ENCODE peak calls at places on chromosomes 4 and X, in five cellular contexts. K, N, P, H and A are unnamed samples.

GRCh38 chr4:158819942-158820786 is 51.3 kb downstream of the FNIP2 start:
- DNase-seq in P (no peak), K (no peak), H (no peak), N (no peak), A (no peak)

GRCh38 chr4:160406426-160406825 is 1303.5 kb downstream of the RAPGEF2 start:
- DNase-seq in P (no peak), K (no peak), N (no peak), H (no peak), A (no peak)

GRCh38 chr4:100208459-100208858 is 18.2 kb upstream of the DDIT4L start:
- DNase-seq in P (no peak), K (peak; percentile 38), N (no peak), H (no peak), A (no peak)

GRCh38 chr4:169314906-169315305 is 44.1 kb upstream of the SH3RF1 start:
- DNase-seq in N (no peak), H (no peak), K (peak; percentile 68), P (no peak), A (peak; percentile 15)

GRCh38 chrX:368811-369562 is 17.7 kb downstream of the PPP2R3B start:
- DNase-seq in K (no peak), N (no peak), P (no peak), H (no peak), A (no peak)

GRCh38 chr4:1400861-1401408 is 5.3 kb downstream of the NKX1-1 start:
- DNase-seq in P (no peak), N (no peak), K (no peak), H (no peak), A (no peak)

GRCh38 chr4:118173126-118173525 is 138.8 kb downstream of the NDST3 start:
- DNase-seq in N (no peak), K (peak; percentile 11), P (no peak), H (no peak), A (no peak)

GRCh38 chr4:23266401-23266800 is 573.7 kb downstream of the GBA3 start:
- DNase-seq in N (no peak), P (no peak), K (no peak), H (no peak), A (no peak)

GRCh38 chrX:69161786-69162349 is 3.4 kb downstream of the PJA1 start:
- DNase-seq in P (no peak), K (no peak), H (no peak), N (no peak), A (no peak)

GRCh38 chrX:63434665-63435064 is 83.5 kb upstream of the SPIN4 start:
- DNase-seq in H (no peak), P (no peak), K (peak; percentile 23), N (no peak), A (no peak)

GRCh38 chrX:9311411-9312160 is 153.3 kb upstream of the TBL1X start:
- DNase-seq in K (no peak), H (no peak), N (no peak), P (no peak), A (no peak)

GRCh38 chr4:153186046-153186728 is 18.1 kb upstream of the TRIM2 start:
- DNase-seq in P (no peak), K (no peak), H (no peak), N (no peak), A (no peak)

GRCh38 chrX:40552768-40553167 is 28.0 kb upstream of the ATP6AP2 start:
- DNase-seq in N (no peak), H (no peak), K (peak; percentile 6), P (no peak), A (no peak)

GRCh38 chr4:184473515-184474260 is 662 bp downstream of the IRF2 start:
- DNase-seq in N (peak; percentile 38), K (peak; percentile 37), P (no peak), H (no peak), A (no peak)

GRCh38 chrX:153476628-153477027 is 6.3 kb upstream of the HAUS7 start:
- DNase-seq in N (no peak), H (no peak), K (peak; percentile 56), P (no peak), A (no peak)

GRCh38 chr4:128573781-128574508 is 235.6 kb upstream of the JADE1 start:
- DNase-seq in N (no peak), H (no peak), K (peak; percentile 83), P (peak; percentile 24), A (peak; percentile 4)

GRCh38 chr4:119103263-119103662 is 32.4 kb upstream of the MYOZ2 start:
- DNase-seq in P (peak; percentile 89), H (no peak), N (no peak), K (peak; percentile 98), A (no peak)

GRCh38 chrX:17674611-17675010 is 62.7 kb upstream of the SCML1 start:
- DNase-seq in H (no peak), N (no peak), K (peak; percentile 43), P (no peak), A (no peak)

GRCh38 chr4:32148120-32148666 is 1428.0 kb downstream of the PCDH7 start:
- DNase-seq in N (no peak), P (no peak), K (peak; percentile 91), H (no peak), A (no peak)

GRCh38 chr4:54256491-54257167 is 27.5 kb downstream of the PDGFRA start:
- DNase-seq in P (no peak), H (no peak), K (no peak), N (no peak), A (no peak)

GRCh38 chr4:112144546-112145325 is 518 bp upstream of the FAM241A start:
- DNase-seq in H (no peak), N (no peak), P (no peak), K (no peak), A (no peak)

GRCh38 chr4:46878641-46879040 is 30.4 kb downstream of the COX7B2 start:
- DNase-seq in H (no peak), N (no peak), P (no peak), K (no peak), A (no peak)

GRCh38 chr4:34181891-34182290 is 2062.4 kb downstream of the ARAP2 start:
- DNase-seq in H (no peak), N (no peak), K (peak; percentile 96), P (no peak), A (no peak)